ENCODE peak calls at places on chromosome 5, in nine cellular contexts. J is HL-60, L is upper lobe of left lung, W is astrocyte of the spinal cord, D is endothelial cell, K is ovary, Y is GM06990, E is psoas muscle, A is fibroblast of mammary gland. G is an unnamed sample.

GRCh38 chr5:66595877-66596790 is at the start of gene MAST4:
- DNase-seq in J (peak), L (peak), W (peak), D (peak), K (peak), Y (peak), E (peak), A (peak), G (peak)

GRCh38 chr5:64158827-64159226 is 6.8 kb upstream of the RNF180 start:
- DNase-seq in J (no peak), L (no peak), W (no peak), D (no peak), K (no peak), Y (no peak), E (no peak), A (peak), G (no peak)

GRCh38 chr5:139271201-139272027 is 22.1 kb upstream of the MATR3 start:
- DNase-seq in J (no peak), L (no peak), W (peak), D (no peak), K (no peak), Y (no peak), E (no peak), A (peak), G (peak)

GRCh38 chr5:96881511-96882115 is 5.3 kb downstream of the ERAP2 start:
- DNase-seq in J (no peak), L (no peak), W (peak), D (no peak), K (no peak), Y (no peak), E (no peak), A (peak), G (peak)

GRCh38 chr5:27315541-27316282 is 277.3 kb upstream of the CDH9 start:
- DNase-seq in J (no peak), L (no peak), W (peak), D (no peak), K (no peak), Y (no peak), E (no peak), A (peak), G (peak)

GRCh38 chr5:59193616-59194319 is 610.9 kb downstream of the RAB3C start:
- DNase-seq in J (no peak), L (peak), W (peak), D (no peak), K (no peak), Y (no peak), E (peak), A (peak), G (peak)

GRCh38 chr5:82512025-82512424 is 233.9 kb upstream of the RPS23 start:
- DNase-seq in J (no peak), L (no peak), W (no peak), D (no peak), K (no peak), Y (peak), E (no peak), A (no peak), G (peak)

GRCh38 chr5:7540806-7541205 is 144.9 kb downstream of the ADCY2 start:
- DNase-seq in J (no peak), L (no peak), W (no peak), D (no peak), K (no peak), Y (no peak), E (no peak), A (no peak), G (no peak)

GRCh38 chr5:90909091-90909503 is 350.5 kb downstream of the ADGRV1 start:
- DNase-seq in J (no peak), L (no peak), W (peak), D (no peak), K (peak), Y (no peak), E (no peak), A (peak), G (peak)

GRCh38 chr5:6943749-6944148 is 230.5 kb downstream of the TENT4A start:
- DNase-seq in J (no peak), L (no peak), W (no peak), D (no peak), K (no peak), Y (no peak), E (no peak), A (no peak), G (no peak)

GRCh38 chr5:139745800-139746690 is 49.6 kb upstream of the PSD2 start:
- DNase-seq in J (no peak), L (peak), W (peak), D (peak), K (peak), Y (peak), E (peak), A (peak), G (peak)

GRCh38 chr5:120767171-120767820 is 303.2 kb downstream of the PRR16 start:
- DNase-seq in J (no peak), L (no peak), W (peak), D (no peak), K (no peak), Y (no peak), E (no peak), A (peak), G (peak)

GRCh38 chr5:131684595-131684994 is 49.6 kb upstream of the RAPGEF6 start:
- DNase-seq in J (no peak), L (no peak), W (no peak), D (no peak), K (no peak), Y (no peak), E (no peak), A (no peak), G (no peak)

GRCh38 chr5:107395632-107396350 is 274.9 kb downstream of the EFNA5 start:
- DNase-seq in J (no peak), L (no peak), W (peak), D (no peak), K (no peak), Y (peak), E (no peak), A (no peak), G (no peak)

GRCh38 chr5:5497132-5497748 is 74.8 kb downstream of the ICE1 start:
- DNase-seq in J (no peak), L (peak), W (peak), D (peak), K (peak), Y (no peak), E (peak), A (peak), G (peak)

GRCh38 chr5:36651775-36652685 is 45.6 kb downstream of the SLC1A3 start:
- DNase-seq in J (no peak), L (no peak), W (no peak), D (no peak), K (no peak), Y (no peak), E (no peak), A (no peak), G (no peak)

GRCh38 chr5:5291357-5291756 is 131.1 kb upstream of the ICE1 start:
- DNase-seq in J (no peak), L (no peak), W (peak), D (no peak), K (peak), Y (no peak), E (no peak), A (peak), G (peak)

GRCh38 chr5:139709587-139710369 is 61.6 kb downstream of the CXXC5 start:
- DNase-seq in J (no peak), L (no peak), W (peak), D (peak), K (peak), Y (peak), E (no peak), A (no peak), G (peak)

GRCh38 chr5:113295111-113295539 is 139.7 kb downstream of the TSSK1B start:
- DNase-seq in J (no peak), L (no peak), W (no peak), D (no peak), K (no peak), Y (no peak), E (no peak), A (no peak), G (no peak)

GRCh38 chr5:72300590-72301339 is 19.3 kb downstream of the MRPS27 start:
- DNase-seq in J (no peak), L (no peak), W (no peak), D (no peak), K (no peak), Y (no peak), E (no peak), A (peak), G (no peak)

GRCh38 chr5:34001231-34001935 is 6.5 kb downstream of the AMACR start:
- DNase-seq in J (no peak), L (peak), W (peak), D (no peak), K (peak), Y (no peak), E (no peak), A (no peak), G (peak)

GRCh38 chr5:132263548-132264261 is 6.2 kb downstream of the PDLIM4 start:
- DNase-seq in J (no peak), L (peak), W (peak), D (no peak), K (peak), Y (no peak), E (no peak), A (peak), G (peak)

GRCh38 chr5:102792705-102793104 is 37.6 kb downstream of the PAM start:
- DNase-seq in J (no peak), L (no peak), W (no peak), D (no peak), K (no peak), Y (no peak), E (no peak), A (peak), G (peak)
- TF ChIP-seq CTCF in J (no peak), L (no peak), W (peak), D (no peak), K (no peak), Y (peak), E (peak), A (peak), G (peak)

GRCh38 chr5:150587016-150587415 is 53.4 kb upstream of the SYNPO start:
- DNase-seq in J (no peak), L (no peak), W (no peak), D (no peak), K (no peak), Y (no peak), E (no peak), A (no peak), G (no peak)

GRCh38 chr5:150587830-150588494 is 52.5 kb upstream of the SYNPO start:
- DNase-seq in J (no peak), L (no peak), W (no peak), D (no peak), K (no peak), Y (no peak), E (no peak), A (peak), G (peak)

GRCh38 chr5:150588495-150588890 is 52.0 kb upstream of the SYNPO start:
- DNase-seq in J (no peak), L (no peak), W (no peak), D (no peak), K (no peak), Y (no peak), E (no peak), A (no peak), G (no peak)

GRCh38 chr5:150590979-150591411 is 49.5 kb upstream of the SYNPO start:
- DNase-seq in J (no peak), L (no peak), W (no peak), D (peak), K (peak), Y (no peak), E (no peak), A (no peak), G (no peak)

GRCh38 chr5:150589791-150590601 is 50.5 kb upstream of the SYNPO start:
- DNase-seq in J (no peak), L (no peak), W (peak), D (peak), K (peak), Y (no peak), E (peak), A (peak), G (peak)
- TF ChIP-seq CTCF in J (no peak), L (peak), W (peak), D (peak), K (peak), Y (peak), E (peak), A (peak), G (peak)

GRCh38 chr5:171689853-171690417 is 95.7 kb upstream of the SMIM23 start:
- DNase-seq in J (no peak), L (no peak), W (no peak), D (no peak), K (no peak), Y (no peak), E (no peak), A (no peak), G (no peak)
- TF ChIP-seq CTCF in J (no peak), L (no peak), W (no peak), D (no peak), K (no peak), Y (no peak), E (no peak), A (no peak), G (no peak)

GRCh38 chr5:162603399-162603798 is 535.8 kb downstream of the GABRG2 start:
- DNase-seq in J (no peak), L (no peak), W (no peak), D (no peak), K (no peak), Y (no peak), E (no peak), A (no peak), G (no peak)

GRCh38 chr5:162607879-162608278 is 540.3 kb downstream of the GABRG2 start:
- DNase-seq in J (no peak), L (no peak), W (no peak), D (no peak), K (no peak), Y (no peak), E (no peak), A (no peak), G (no peak)
- TF ChIP-seq CTCF in J (no peak), L (no peak), W (no peak), D (peak), K (no peak), Y (peak), E (no peak), A (no peak), G (no peak)

DNA sequence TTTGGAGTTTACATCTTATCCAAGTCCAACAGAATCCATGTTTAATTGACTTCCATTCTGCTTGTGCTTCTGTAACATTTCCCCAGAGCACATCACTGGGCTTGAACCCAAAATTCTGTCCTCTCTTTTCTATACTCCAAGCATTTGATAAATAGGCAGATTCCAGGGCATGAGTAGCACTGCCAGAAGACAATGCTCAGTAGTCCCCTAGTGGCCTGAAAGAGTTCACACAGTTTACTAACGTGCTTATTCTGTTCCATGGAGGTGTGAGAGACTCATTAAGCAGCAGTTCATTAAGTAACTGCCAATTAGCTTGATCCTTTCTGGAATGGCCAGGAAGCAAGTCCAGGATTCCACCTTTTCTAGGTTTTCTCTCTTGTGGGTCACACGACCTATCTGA is 9.4 kb upstream of the GABRA6 start:
- DNase-seq in J (no peak), L (no peak), W (no peak), D (no peak), K (no peak), Y (no peak), E (no peak), A (peak), G (no peak)
- TF ChIP-seq CTCF in J (no peak), L (no peak), W (no peak), D (peak), K (no peak), Y (peak), E (no peak), A (no peak), G (no peak)

GRCh38 chr5:126837907-126838539 is 61.1 kb downstream of the LMNB1 start:
- DNase-seq in J (no peak), L (no peak), W (peak), D (no peak), K (no peak), Y (no peak), E (no peak), A (peak), G (peak)
- TF ChIP-seq CTCF in J (no peak), L (peak), W (peak), D (no peak), K (peak), Y (no peak), E (peak), A (peak), G (peak)

GRCh38 chr5:169736653-169737052 is 99.6 kb downstream of the DOCK2 start:
- DNase-seq in J (no peak), L (no peak), W (no peak), D (no peak), K (no peak), Y (no peak), E (no peak), A (no peak), G (no peak)

GRCh38 chr5:169728418-169728817 is 91.3 kb downstream of the DOCK2 start:
- DNase-seq in J (no peak), L (no peak), W (no peak), D (no peak), K (no peak), Y (no peak), E (no peak), A (no peak), G (no peak)

GRCh38 chr5:169735913-169736312 is 98.8 kb downstream of the DOCK2 start:
- DNase-seq in J (no peak), L (no peak), W (no peak), D (no peak), K (no peak), Y (no peak), E (no peak), A (no peak), G (no peak)

DNA sequence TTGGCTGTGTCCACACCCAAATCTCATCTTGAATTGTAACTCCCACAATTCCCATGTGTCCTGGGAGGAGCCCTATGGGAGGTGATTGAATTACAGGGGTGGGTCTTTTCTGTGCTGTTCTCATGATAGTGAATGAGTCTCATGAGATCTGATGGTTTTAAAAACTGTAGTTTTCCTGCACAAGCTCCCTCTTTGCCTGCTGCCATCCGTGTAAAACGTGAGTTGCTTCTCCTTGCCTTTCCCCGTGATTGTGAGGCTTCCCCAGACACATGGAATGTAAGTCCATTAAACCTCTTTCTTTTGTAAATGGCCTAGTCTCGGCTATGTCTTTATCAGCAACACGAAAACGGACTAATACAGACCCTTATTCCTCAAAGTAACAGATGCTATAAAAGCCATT is 94.1 kb downstream of the DOCK2 start:
- DNase-seq in J (no peak), L (no peak), W (no peak), D (no peak), K (no peak), Y (no peak), E (no peak), A (no peak), G (no peak)
- TF ChIP-seq CTCF in J (no peak), L (no peak), W (no peak), D (no peak), K (no peak), Y (no peak), E (no peak), A (no peak), G (no peak)

DNA sequence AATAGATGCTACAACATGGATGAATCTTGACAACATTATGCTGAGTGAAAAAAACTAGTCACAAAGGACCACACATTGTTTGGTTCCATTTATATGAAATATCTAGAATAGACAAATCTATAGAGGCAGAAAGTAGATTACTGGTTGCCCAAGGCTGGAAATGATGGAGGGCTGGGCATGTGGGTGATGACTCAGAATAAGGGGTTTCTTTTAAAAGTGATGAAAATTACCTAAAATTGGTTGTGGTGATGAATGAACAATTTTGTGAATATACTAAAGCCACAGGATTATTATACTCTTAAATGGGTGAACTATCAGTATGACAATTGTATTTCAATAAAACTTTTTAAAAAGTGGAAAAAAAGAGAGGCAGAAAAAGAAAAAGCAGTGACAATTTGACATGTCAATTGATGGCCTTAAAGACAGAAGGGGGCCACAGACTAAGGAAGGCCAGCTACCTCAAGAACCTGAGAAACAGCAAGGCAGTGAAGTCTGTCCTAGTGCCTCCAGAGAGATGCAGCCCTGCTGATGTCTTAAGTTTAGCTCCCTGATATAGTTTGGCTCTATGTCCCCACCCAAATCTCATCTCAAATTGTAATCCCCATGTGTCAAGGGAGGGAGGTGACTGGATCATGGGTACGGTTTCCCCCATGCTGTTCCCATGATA is 182.7 kb downstream of the PIK3R1 start:
- DNase-seq in J (no peak), L (no peak), W (no peak), D (no peak), K (no peak), Y (no peak), E (no peak), A (no peak), G (no peak)
- TF ChIP-seq CTCF in J (no peak), L (no peak), W (no peak), D (no peak), K (no peak), Y (no peak), E (no peak), A (no peak), G (no peak)

GRCh38 chr5:142748568-142749249 is 21.5 kb upstream of the ARHGAP26 start:
- DNase-seq in J (no peak), L (peak), W (no peak), D (no peak), K (no peak), Y (no peak), E (peak), A (peak), G (peak)
- TF ChIP-seq CTCF in J (peak), L (peak), W (peak), D (no peak), K (no peak), Y (peak), E (peak), A (peak), G (peak)

G was measured in choroid plexus epithelial cell.